ENCODE peak calls at places on chromosomes 1 and 21, in eight cellular contexts. V is NCI-H2029, Z is T-helper 2 cell, Q is retina, M is RWPE2, J is GM20000, U is hippocampal formation, N is AG20443. B is an unnamed sample.

GRCh38 chr1:91891486-91891885 is 5.5 kb upstream of the TGFBR3 start:
- DNase-seq in M (no peak), V (no peak), J (no peak), Q (no peak), Z (no peak), N (no peak), U (no peak), B (no peak)

GRCh38 chr1:62625415-62625814 is 28.1 kb downstream of the ANGPTL3 start:
- DNase-seq in Q (no peak), M (no peak), Z (no peak), N (no peak), J (peak), V (no peak), U (no peak), B (no peak)

GRCh38 chr1:8147922-8148321 is 121.8 kb upstream of the ERRFI1 start:
- DNase-seq in J (no peak), Z (no peak), V (no peak), N (no peak), M (no peak), Q (no peak), U (no peak), B (no peak)

GRCh38 chr1:115348636-115349035 is 10.6 kb upstream of the NGF start:
- DNase-seq in U (no peak), Q (no peak), J (no peak), N (peak), V (no peak), Z (no peak), M (no peak), B (no peak)

GRCh38 chr1:109618614-109619404 is 607 bp downstream of the GNAT2 start:
- DNase-seq in Q (no peak), V (no peak), J (no peak), U (no peak), N (no peak), Z (no peak), M (no peak), B (no peak)

GRCh38 chr21:25670726-25671125 is 31.7 kb downstream of the JAM2 start:
- DNase-seq in Q (no peak), Z (no peak), V (no peak), N (peak), M (no peak), U (no peak), J (no peak), B (no peak)

GRCh38 chr1:156901966-156902922 is 8.7 kb downstream of the PEAR1 start:
- DNase-seq in N (peak), U (no peak), J (no peak), V (no peak), Q (no peak), Z (no peak), M (no peak), B (no peak)

GRCh38 chr1:53025034-53025777 is 36.8 kb upstream of the PODN start:
- DNase-seq in J (no peak), M (no peak), Z (no peak), Q (peak), N (peak), U (no peak), V (peak), B (no peak)

B was measured in ELF-1.